ENCODE peak calls at places on chromosomes 13 and 19, in four cellular contexts. C, Y, D and E are unnamed samples.

GRCh38 chr13:22176968-22177545 is 506.2 kb downstream of the FGF9 start:
- DNase-seq in Y (no peak), C (no peak), D (no peak), E (no peak)

GRCh38 chr19:11657307-11657706 is 60.0 kb downstream of the ZNF627 start:
- DNase-seq in C (no peak), Y (peak), D (no peak), E (no peak)

GRCh38 chr19:34639491-34640085 is 37.4 kb downstream of the SCGB2B2 start:
- DNase-seq in C (no peak), D (peak), Y (peak), E (no peak)

GRCh38 chr19:29497686-29498436 is 27.9 kb upstream of the VSTM2B start:
- DNase-seq in Y (no peak), C (no peak), D (no peak), E (no peak)

GRCh38 chr19:50679177-50680125 is 30.2 kb downstream of the C19orf81 start:
- DNase-seq in Y (peak), D (peak), C (peak), E (peak)

GRCh38 chr13:27971236-27971645 is 2.1 kb upstream of the CDX2 start:
- DNase-seq in C (no peak), Y (no peak), D (no peak), E (no peak)

GRCh38 chr13:109665211-109665610 is 121.2 kb downstream of the IRS2 start:
- DNase-seq in C (no peak), D (no peak), Y (no peak), E (no peak)

GRCh38 chr13:24923305-24923640 is 159.3 kb downstream of the RNF17 start:
- DNase-seq in D (no peak), Y (peak), C (no peak), E (no peak)

GRCh38 chr13:36998624-36999041 is 507 bp downstream of the ALG5 start:
- DNase-seq in Y (no peak), D (no peak), C (no peak), E (peak)